ENCODE peak calls at places on chromosomes 11 and 22, in nine cellular contexts. One of them, this sample, is unnamed.
A peak's percentile ranks its signal among the peaks of the same experiment; 100 is the strongest.

GRCh38 chr11:77993902-77994301 is 566 bp downstream of the INTS4 start:
- DNase-seq in tibial artery: no peak
- DNase-seq in uterus: no peak
- DNase-seq in MM.1S: no peak
- DNase-seq in breast epithelium: no peak
- DNase-seq in WERI-Rb-1: no peak
- DNase-seq in SJSA1: no peak
- DNase-seq in fibroblast of lung: no peak
- DNase-seq in coronary artery: no peak
- DNase-seq in this sample: no peak

GRCh38 chr11:134063096-134063495 is 5.8 kb upstream of the JAM3 start:
- DNase-seq in coronary artery: no peak
- DNase-seq in tibial artery: no peak
- DNase-seq in uterus: no peak
- DNase-seq in SJSA1: no peak
- DNase-seq in fibroblast of lung: no peak
- DNase-seq in MM.1S: no peak
- DNase-seq in WERI-Rb-1: no peak
- DNase-seq in breast epithelium: no peak
- DNase-seq in this sample: no peak

GRCh38 chr22:49587987-49588386 is 239.7 kb downstream of the BRD1 start:
- DNase-seq in fibroblast of lung: no peak
- DNase-seq in WERI-Rb-1: no peak
- DNase-seq in tibial artery: no peak
- DNase-seq in breast epithelium: no peak
- DNase-seq in coronary artery: no peak
- DNase-seq in SJSA1: no peak
- DNase-seq in MM.1S: no peak
- DNase-seq in uterus: no peak
- DNase-seq in this sample: no peak

GRCh38 chr22:45504703-45505341 is 2.1 kb downstream of the FBLN1 start:
- DNase-seq in MM.1S: no peak
- DNase-seq in coronary artery: no peak
- DNase-seq in uterus: no peak
- DNase-seq in SJSA1: no peak
- DNase-seq in fibroblast of lung: peak; percentile 63
- DNase-seq in WERI-Rb-1: peak; percentile 77
- DNase-seq in breast epithelium: no peak
- DNase-seq in tibial artery: peak; percentile 63
- DNase-seq in this sample: no peak

GRCh38 chr11:71482216-71482615 is 29.2 kb downstream of the NADSYN1 start:
- DNase-seq in SJSA1: no peak
- DNase-seq in MM.1S: no peak
- DNase-seq in fibroblast of lung: no peak
- DNase-seq in WERI-Rb-1: no peak
- DNase-seq in coronary artery: no peak
- DNase-seq in tibial artery: no peak
- DNase-seq in breast epithelium: no peak
- DNase-seq in uterus: no peak
- DNase-seq in this sample: no peak

GRCh38 chr11:73017024-73017751 is 124.9 kb downstream of the FCHSD2 start:
- DNase-seq in fibroblast of lung: no peak
- DNase-seq in breast epithelium: no peak
- DNase-seq in coronary artery: no peak
- DNase-seq in WERI-Rb-1: no peak
- DNase-seq in MM.1S: no peak
- DNase-seq in SJSA1: no peak
- DNase-seq in uterus: no peak
- DNase-seq in tibial artery: no peak
- DNase-seq in this sample: no peak

GRCh38 chr22:21641417-21641794 is 696 bp upstream of the SDF2L1 start:
- DNase-seq in WERI-Rb-1: peak; percentile 72
- DNase-seq in fibroblast of lung: peak; percentile 51
- DNase-seq in coronary artery: no peak
- DNase-seq in breast epithelium: peak; percentile 26
- DNase-seq in tibial artery: peak; percentile 48
- DNase-seq in SJSA1: no peak
- DNase-seq in MM.1S: no peak
- DNase-seq in uterus: no peak
- DNase-seq in this sample: no peak

GRCh38 chr11:65445604-65446445 is 23.2 kb downstream of the NEAT1 start:
- DNase-seq in tibial artery: no peak
- DNase-seq in uterus: peak; percentile 31
- DNase-seq in WERI-Rb-1: no peak
- DNase-seq in fibroblast of lung: peak; percentile 32
- DNase-seq in coronary artery: peak; percentile 79
- DNase-seq in MM.1S: no peak
- DNase-seq in breast epithelium: no peak
- DNase-seq in SJSA1: no peak
- DNase-seq in this sample: peak; percentile 53

GRCh38 chr11:128492461-128492860 is 94.9 kb downstream of the ETS1 start:
- DNase-seq in breast epithelium: no peak
- DNase-seq in coronary artery: no peak
- DNase-seq in fibroblast of lung: no peak
- DNase-seq in SJSA1: no peak
- DNase-seq in uterus: no peak
- DNase-seq in WERI-Rb-1: no peak
- DNase-seq in tibial artery: no peak
- DNase-seq in MM.1S: no peak
- DNase-seq in this sample: no peak

GRCh38 chr11:92765965-92766371 is 203.5 kb upstream of the MTNR1B start:
- DNase-seq in SJSA1: no peak
- DNase-seq in coronary artery: peak; percentile 73
- DNase-seq in MM.1S: no peak
- DNase-seq in fibroblast of lung: peak; percentile 14
- DNase-seq in tibial artery: peak; percentile 21
- DNase-seq in breast epithelium: no peak
- DNase-seq in uterus: peak; percentile 44
- DNase-seq in WERI-Rb-1: no peak
- DNase-seq in this sample: no peak

GRCh38 chr11:2380807-2381350 is 3.8 kb downstream of the CD81 start:
- DNase-seq in fibroblast of lung: peak; percentile 48
- DNase-seq in WERI-Rb-1: no peak
- DNase-seq in SJSA1: no peak
- DNase-seq in uterus: peak; percentile 56
- DNase-seq in coronary artery: peak; percentile 80
- DNase-seq in breast epithelium: peak; percentile 58
- DNase-seq in tibial artery: peak; percentile 84
- DNase-seq in MM.1S: no peak
- DNase-seq in this sample: no peak

GRCh38 chr11:62665630-62666258 is 632 bp downstream of the CSKMT start:
- DNase-seq in uterus: peak; percentile 59
- DNase-seq in SJSA1: peak; percentile 70
- DNase-seq in coronary artery: peak; percentile 84
- DNase-seq in breast epithelium: no peak
- DNase-seq in MM.1S: peak; percentile 32
- DNase-seq in tibial artery: peak; percentile 60
- DNase-seq in WERI-Rb-1: peak; percentile 60
- DNase-seq in fibroblast of lung: peak; percentile 70
- DNase-seq in this sample: peak; percentile 49

GRCh38 chr22:48832592-48832991 is 995.1 kb downstream of the BRD1 start:
- DNase-seq in SJSA1: no peak
- DNase-seq in fibroblast of lung: no peak
- DNase-seq in MM.1S: peak; percentile 90
- DNase-seq in coronary artery: no peak
- DNase-seq in tibial artery: no peak
- DNase-seq in breast epithelium: no peak
- DNase-seq in uterus: no peak
- DNase-seq in WERI-Rb-1: no peak
- DNase-seq in this sample: no peak

GRCh38 chr11:117559698-117560097 is 232.0 kb downstream of the CEP164 start:
- DNase-seq in coronary artery: no peak
- DNase-seq in WERI-Rb-1: no peak
- DNase-seq in uterus: no peak
- DNase-seq in SJSA1: no peak
- DNase-seq in tibial artery: no peak
- DNase-seq in breast epithelium: no peak
- DNase-seq in fibroblast of lung: no peak
- DNase-seq in MM.1S: no peak
- DNase-seq in this sample: no peak

GRCh38 chr11:112179601-112180000 is 4.3 kb downstream of the BCO2 start:
- DNase-seq in breast epithelium: no peak
- DNase-seq in coronary artery: no peak
- DNase-seq in WERI-Rb-1: no peak
- DNase-seq in SJSA1: no peak
- DNase-seq in uterus: no peak
- DNase-seq in MM.1S: peak; percentile 60
- DNase-seq in fibroblast of lung: no peak
- DNase-seq in tibial artery: no peak
- DNase-seq in this sample: no peak

GRCh38 chr11:129894281-129895125 is 875 bp downstream of the NFRKB start:
- DNase-seq in tibial artery: no peak
- DNase-seq in SJSA1: no peak
- DNase-seq in uterus: no peak
- DNase-seq in fibroblast of lung: peak; percentile 4
- DNase-seq in breast epithelium: no peak
- DNase-seq in WERI-Rb-1: no peak
- DNase-seq in MM.1S: peak; percentile 27
- DNase-seq in coronary artery: no peak
- DNase-seq in this sample: peak; percentile 35
- H3K27ac ChIP-seq in tibial artery: peak overlapping the region; percentile 76
- H3K27ac ChIP-seq in SJSA1: no peak overlapping the region
- H3K27ac ChIP-seq in uterus: peak overlapping the region; percentile 83
- H3K27ac ChIP-seq in fibroblast of lung: peak overlapping the region; percentile 26
- H3K27ac ChIP-seq in breast epithelium: peak overlapping the region; percentile 89
- H3K27ac ChIP-seq in WERI-Rb-1: peak overlapping the region; percentile 81
- H3K27ac ChIP-seq in MM.1S: no peak overlapping the region
- H3K27ac ChIP-seq in coronary artery: peak overlapping the region; percentile 92
- H3K27ac ChIP-seq in this sample: peak overlapping the region; percentile 69

GRCh38 chr22:31046591-31047226 is 34.4 kb upstream of the SMTN start:
- DNase-seq in MM.1S: no peak
- DNase-seq in tibial artery: peak; percentile 38
- DNase-seq in WERI-Rb-1: no peak
- DNase-seq in fibroblast of lung: peak; percentile 79
- DNase-seq in uterus: peak; percentile 83
- DNase-seq in SJSA1: peak; percentile 55
- DNase-seq in breast epithelium: peak; percentile 45
- DNase-seq in coronary artery: no peak
- DNase-seq in this sample: no peak
- H3K27ac ChIP-seq in MM.1S: no peak overlapping the region
- H3K27ac ChIP-seq in tibial artery: peak overlapping the region; percentile 71
- H3K27ac ChIP-seq in WERI-Rb-1: no peak overlapping the region
- H3K27ac ChIP-seq in fibroblast of lung: no peak overlapping the region
- H3K27ac ChIP-seq in uterus: peak overlapping the region; percentile 90
- H3K27ac ChIP-seq in SJSA1: peak overlapping the region; percentile 25
- H3K27ac ChIP-seq in breast epithelium: peak overlapping the region; percentile 90
- H3K27ac ChIP-seq in coronary artery: peak overlapping the region; percentile 69
- H3K27ac ChIP-seq in this sample: no peak overlapping the region

DNA sequence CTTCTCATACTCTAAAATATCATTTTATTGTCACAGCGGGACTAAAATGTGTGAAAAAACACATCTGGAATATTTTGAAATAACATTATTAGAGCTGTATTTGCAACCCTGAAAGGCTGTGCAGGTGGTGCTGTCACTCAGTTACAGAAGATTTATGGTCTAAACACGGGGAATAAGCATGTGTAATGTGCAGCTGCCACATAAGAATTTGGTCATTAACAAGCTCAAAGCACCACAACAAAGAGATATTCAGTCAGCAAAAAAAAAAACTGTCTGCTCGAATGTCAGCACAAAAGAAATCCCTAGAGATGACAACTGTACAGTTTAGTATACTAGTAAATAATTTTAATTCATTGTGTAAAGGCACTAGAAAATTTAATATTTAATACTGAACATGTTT is 31.3 kb downstream of the TMEM123 start:
- DNase-seq in tibial artery: no peak
- DNase-seq in SJSA1: no peak
- DNase-seq in uterus: no peak
- DNase-seq in WERI-Rb-1: no peak
- DNase-seq in coronary artery: no peak
- DNase-seq in breast epithelium: no peak
- DNase-seq in fibroblast of lung: no peak
- DNase-seq in MM.1S: no peak
- DNase-seq in this sample: no peak
- H3K27ac ChIP-seq in tibial artery: no peak overlapping the region
- H3K27ac ChIP-seq in SJSA1: no peak overlapping the region
- H3K27ac ChIP-seq in uterus: no peak overlapping the region
- H3K27ac ChIP-seq in WERI-Rb-1: no peak overlapping the region
- H3K27ac ChIP-seq in coronary artery: no peak overlapping the region
- H3K27ac ChIP-seq in breast epithelium: no peak overlapping the region
- H3K27ac ChIP-seq in fibroblast of lung: no peak overlapping the region
- H3K27ac ChIP-seq in MM.1S: no peak overlapping the region
- H3K27ac ChIP-seq in this sample: no peak overlapping the region

GRCh38 chr11:131094828-131095227 is 178.5 kb upstream of the SNX19 start:
- DNase-seq in fibroblast of lung: no peak
- DNase-seq in tibial artery: no peak
- DNase-seq in SJSA1: no peak
- DNase-seq in uterus: no peak
- DNase-seq in breast epithelium: no peak
- DNase-seq in WERI-Rb-1: no peak
- DNase-seq in MM.1S: no peak
- DNase-seq in coronary artery: no peak
- DNase-seq in this sample: no peak
- H3K27ac ChIP-seq in fibroblast of lung: no peak overlapping the region
- H3K27ac ChIP-seq in tibial artery: no peak overlapping the region
- H3K27ac ChIP-seq in SJSA1: no peak overlapping the region
- H3K27ac ChIP-seq in uterus: no peak overlapping the region
- H3K27ac ChIP-seq in breast epithelium: no peak overlapping the region
- H3K27ac ChIP-seq in WERI-Rb-1: no peak overlapping the region
- H3K27ac ChIP-seq in MM.1S: no peak overlapping the region
- H3K27ac ChIP-seq in coronary artery: no peak overlapping the region
- H3K27ac ChIP-seq in this sample: no peak overlapping the region

DNA sequence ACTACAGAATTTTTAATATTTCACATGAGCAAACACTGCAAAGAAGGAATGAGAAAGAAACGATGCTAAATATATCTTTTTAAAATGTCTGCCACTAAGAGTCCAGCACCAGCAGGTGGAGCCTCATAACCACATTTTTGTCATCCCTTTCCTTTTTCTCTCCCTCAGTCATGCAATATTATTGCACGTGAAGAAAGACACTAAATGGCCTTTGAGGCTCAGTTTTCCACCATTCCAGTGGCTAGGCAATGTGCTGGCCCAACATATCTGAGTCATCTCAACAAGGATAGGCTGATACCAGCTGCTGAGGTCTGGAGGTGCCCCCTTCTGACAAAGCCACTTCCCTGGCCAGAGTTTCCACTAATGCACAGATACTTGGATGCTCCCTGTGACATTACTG is 1.8 kb downstream of the ALKBH8 start:
- DNase-seq in uterus: no peak
- DNase-seq in coronary artery: no peak
- DNase-seq in breast epithelium: no peak
- DNase-seq in tibial artery: peak; percentile 32
- DNase-seq in WERI-Rb-1: peak; percentile 30
- DNase-seq in SJSA1: no peak
- DNase-seq in fibroblast of lung: peak; percentile 69
- DNase-seq in MM.1S: peak; percentile 66
- DNase-seq in this sample: peak; percentile 49
- H3K27ac ChIP-seq in uterus: no peak overlapping the region
- H3K27ac ChIP-seq in coronary artery: peak overlapping the region; percentile 67
- H3K27ac ChIP-seq in breast epithelium: peak overlapping the region; percentile 8
- H3K27ac ChIP-seq in tibial artery: peak overlapping the region; percentile 8
- H3K27ac ChIP-seq in WERI-Rb-1: no peak overlapping the region
- H3K27ac ChIP-seq in SJSA1: no peak overlapping the region
- H3K27ac ChIP-seq in fibroblast of lung: peak overlapping the region; percentile 26
- H3K27ac ChIP-seq in MM.1S: no peak overlapping the region
- H3K27ac ChIP-seq in this sample: peak overlapping the region; percentile 16